ENCODE peak calls at places on chromosome 22, in six cellular contexts. S, J, V, K, A and U are unnamed samples.

GRCh38 chr22:45867118-45867905 is 109.7 kb downstream of the WNT7B start:
- DNase-seq in J (no peak), A (peak), K (no peak), V (no peak), S (no peak), U (no peak)

GRCh38 chr22:45504703-45505341 is 2.1 kb downstream of the FBLN1 start:
- DNase-seq in V (peak), J (no peak), S (no peak), K (no peak), A (peak), U (no peak)

GRCh38 chr22:41094036-41094435 is 1.6 kb downstream of the EP300 start:
- DNase-seq in K (no peak), J (peak), A (no peak), V (peak), S (peak), U (no peak)

GRCh38 chr22:35930933-35931332 is 97.7 kb downstream of the RBFOX2 start:
- DNase-seq in A (no peak), V (peak), S (peak), K (no peak), J (peak), U (no peak)

GRCh38 chr22:39669432-39669831 is 98.9 kb downstream of the CACNA1I start:
- DNase-seq in J (no peak), A (no peak), K (no peak), S (no peak), V (no peak), U (no peak)

GRCh38 chr22:38414009-38414395 is 41.0 kb downstream of the KCNJ4 start:
- DNase-seq in K (no peak), S (no peak), J (no peak), V (no peak), A (peak), U (no peak)

GRCh38 chr22:16609548-16610261 is 17.1 kb upstream of the CCT8L2 start:
- DNase-seq in A (no peak), V (no peak), J (no peak), S (no peak), K (no peak), U (no peak)

GRCh38 chr22:17842386-17842785 is 68.1 kb upstream of the BID start:
- DNase-seq in S (no peak), V (no peak), A (no peak), J (no peak), K (peak), U (no peak)

GRCh38 chr22:38218661-38219331 is 17.0 kb downstream of the MAFF start:
- DNase-seq in S (peak), V (peak), K (no peak), J (peak), A (peak), U (peak)

GRCh38 chr22:40053460-40053859 is 58.7 kb downstream of the FAM83F start:
- DNase-seq in K (no peak), V (no peak), J (no peak), A (no peak), S (no peak), U (no peak)

GRCh38 chr22:35155403-35156025 is 89.6 kb downstream of the ISX start:
- DNase-seq in J (no peak), V (no peak), A (no peak), S (no peak), K (no peak), U (no peak)

GRCh38 chr22:47372111-47372581 is 609.7 kb downstream of the TBC1D22A start:
- DNase-seq in S (no peak), V (no peak), K (no peak), A (peak), J (no peak), U (no peak)

GRCh38 chr22:50683086-50683993 is 10.7 kb downstream of the SHANK3 start:
- DNase-seq in K (no peak), S (no peak), A (peak), J (no peak), V (no peak), U (no peak)

GRCh38 chr22:44309647-44310046 is 3.1 kb downstream of the SHISAL1 start:
- DNase-seq in S (no peak), A (no peak), K (no peak), J (no peak), V (no peak), U (no peak)

GRCh38 chr22:37358917-37359316 is 68.4 kb downstream of the ELFN2 start:
- DNase-seq in K (no peak), J (no peak), A (no peak), S (no peak), V (no peak), U (no peak)

GRCh38 chr22:36814796-36815195 is 2.0 kb downstream of the PVALB start:
- DNase-seq in A (no peak), V (no peak), J (no peak), K (no peak), S (no peak), U (no peak)

GRCh38 chr22:20807315-20807752 is 33.4 kb downstream of the SERPIND1 start:
- DNase-seq in V (peak), J (no peak), S (peak), A (no peak), K (no peak), U (peak)

GRCh38 chr22:36569999-36570398 is 41.0 kb upstream of the EIF3D start:
- DNase-seq in J (no peak), K (no peak), V (no peak), A (no peak), S (no peak), U (no peak)

GRCh38 chr22:27603823-27604190 is 197.7 kb downstream of the MN1 start:
- DNase-seq in S (no peak), K (no peak), V (no peak), A (no peak), J (no peak), U (no peak)
- TF ChIP-seq CTCF in S (no peak), K (no peak), V (no peak), A (no peak), J (no peak), U (no peak)

GRCh38 chr22:30486661-30487115 is 14.9 kb upstream of the SEC14L3 start:
- DNase-seq in K (no peak), A (no peak), J (no peak), S (no peak), V (no peak), U (no peak)

GRCh38 chr22:30491381-30491780 is 14.1 kb downstream of the SEC14L4 start:
- DNase-seq in A (no peak), V (no peak), K (no peak), J (no peak), S (no peak), U (no peak)

GRCh38 chr22:30488121-30488520 is 16.3 kb upstream of the SEC14L3 start:
- DNase-seq in V (no peak), J (no peak), K (no peak), S (no peak), A (no peak), U (no peak)

GRCh38 chr22:30492144-30492543 is 13.4 kb downstream of the SEC14L4 start:
- DNase-seq in S (no peak), A (no peak), J (no peak), K (no peak), V (no peak), U (no peak)

DNA sequence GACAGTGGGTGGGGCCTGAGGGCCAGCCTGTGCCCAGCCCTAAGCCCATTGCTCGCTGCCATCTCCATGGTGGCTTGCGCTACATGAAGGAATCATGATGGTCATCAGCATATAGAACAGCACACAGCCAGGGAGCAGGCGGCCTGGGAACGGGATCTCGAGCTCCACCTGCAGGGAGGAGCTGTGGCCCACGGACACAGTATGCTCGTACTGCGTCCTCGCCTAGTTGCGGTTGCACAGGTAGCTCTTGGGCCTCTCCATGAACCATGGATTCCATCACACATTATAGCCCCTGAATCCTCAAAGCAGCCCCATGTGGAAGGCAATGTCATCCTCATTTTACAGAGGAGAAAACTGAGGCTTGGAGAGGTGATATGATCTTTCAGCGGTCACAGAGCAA is 15.1 kb downstream of the SEC14L4 start:
- DNase-seq in A (no peak), S (no peak), K (no peak), J (no peak), V (no peak), U (no peak)
- TF ChIP-seq CTCF in A (no peak), S (no peak), K (no peak), J (peak), V (peak), U (peak)

GRCh38 chr22:49394116-49394785 is 433.4 kb downstream of the BRD1 start:
- DNase-seq in S (no peak), J (no peak), V (no peak), A (no peak), K (no peak), U (no peak)
- TF ChIP-seq CTCF in S (no peak), J (no peak), V (no peak), A (no peak), K (no peak), U (no peak)

DNA sequence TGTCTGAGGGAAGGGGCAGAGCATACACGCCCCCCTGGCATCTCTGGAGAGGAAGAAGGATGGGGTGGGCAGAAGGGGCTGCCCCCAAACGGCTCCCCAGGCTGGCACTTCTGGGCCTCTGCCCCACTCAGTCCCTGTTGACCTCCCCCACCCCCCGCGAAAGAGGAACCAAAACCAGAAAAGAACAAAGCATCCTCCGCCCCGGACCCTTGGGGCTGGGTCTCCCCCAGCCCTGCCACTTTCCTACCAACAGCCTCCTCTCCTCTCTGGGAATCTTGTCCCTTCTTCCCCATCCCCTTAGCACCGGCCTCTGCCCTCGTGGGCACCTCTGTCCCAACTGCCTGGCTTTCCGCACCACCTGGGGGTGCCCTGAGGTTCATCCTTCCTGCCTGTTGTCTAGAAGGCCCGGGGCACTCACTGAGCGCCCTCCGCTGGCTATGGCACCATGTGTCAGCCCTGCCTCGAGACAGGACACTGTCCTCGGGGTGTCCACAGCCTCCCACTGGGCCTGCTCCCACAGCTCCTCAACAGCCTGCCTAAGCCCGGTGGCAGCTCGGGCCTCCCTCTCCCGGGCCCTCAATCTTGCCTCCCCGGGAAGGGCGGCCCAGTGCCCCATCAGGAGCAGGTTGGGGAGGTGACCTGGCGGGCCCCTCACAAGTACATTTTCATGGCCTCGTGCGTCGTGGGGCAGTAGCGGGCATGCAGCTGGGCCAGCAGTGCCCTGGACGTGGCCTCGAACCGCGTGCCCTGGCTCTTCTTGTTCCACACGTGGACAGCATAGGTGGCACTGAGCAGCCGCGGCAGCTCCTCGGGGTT is 28.2 kb downstream of the A4GALT start:
- DNase-seq in A (no peak), V (no peak), J (peak), S (no peak), K (no peak), U (no peak)
- TF ChIP-seq CTCF in A (no peak), V (peak), J (peak), S (peak), K (no peak), U (no peak)

GRCh38 chr22:49412236-49412635 is 415.4 kb downstream of the BRD1 start:
- DNase-seq in K (no peak), J (no peak), S (no peak), A (no peak), V (no peak), U (no peak)
- TF ChIP-seq CTCF in K (no peak), J (no peak), S (no peak), A (no peak), V (no peak), U (no peak)

GRCh38 chr22:25744694-25745093 is 2.7 kb downstream of the MYO18B start:
- DNase-seq in A (no peak), V (no peak), K (no peak), J (no peak), S (no peak), U (no peak)

GRCh38 chr22:25745341-25746011 is 3.5 kb downstream of the MYO18B start:
- DNase-seq in J (no peak), S (no peak), A (no peak), K (no peak), V (no peak), U (peak)

GRCh38 chr22:25742918-25743708 is 1.1 kb downstream of the MYO18B start:
- DNase-seq in A (no peak), V (no peak), K (no peak), J (no peak), S (no peak), U (no peak)

GRCh38 chr22:25739659-25740344 is 2.2 kb upstream of the MYO18B start:
- DNase-seq in A (no peak), V (no peak), J (no peak), K (no peak), S (no peak), U (no peak)

GRCh38 chr22:25741692-25742626 is at the start of gene MYO18B:
- DNase-seq in A (no peak), J (no peak), S (no peak), V (no peak), K (no peak), U (no peak)
- TF ChIP-seq CTCF in A (no peak), J (no peak), S (no peak), V (no peak), K (no peak), U (no peak)

GRCh38 chr22:31333648-31334047 is 12.5 kb downstream of the PATZ1 start:
- DNase-seq in A (no peak), S (no peak), K (no peak), V (no peak), J (no peak), U (no peak)
- TF ChIP-seq CTCF in A (no peak), S (no peak), K (no peak), V (no peak), J (no peak), U (no peak)

DNA sequence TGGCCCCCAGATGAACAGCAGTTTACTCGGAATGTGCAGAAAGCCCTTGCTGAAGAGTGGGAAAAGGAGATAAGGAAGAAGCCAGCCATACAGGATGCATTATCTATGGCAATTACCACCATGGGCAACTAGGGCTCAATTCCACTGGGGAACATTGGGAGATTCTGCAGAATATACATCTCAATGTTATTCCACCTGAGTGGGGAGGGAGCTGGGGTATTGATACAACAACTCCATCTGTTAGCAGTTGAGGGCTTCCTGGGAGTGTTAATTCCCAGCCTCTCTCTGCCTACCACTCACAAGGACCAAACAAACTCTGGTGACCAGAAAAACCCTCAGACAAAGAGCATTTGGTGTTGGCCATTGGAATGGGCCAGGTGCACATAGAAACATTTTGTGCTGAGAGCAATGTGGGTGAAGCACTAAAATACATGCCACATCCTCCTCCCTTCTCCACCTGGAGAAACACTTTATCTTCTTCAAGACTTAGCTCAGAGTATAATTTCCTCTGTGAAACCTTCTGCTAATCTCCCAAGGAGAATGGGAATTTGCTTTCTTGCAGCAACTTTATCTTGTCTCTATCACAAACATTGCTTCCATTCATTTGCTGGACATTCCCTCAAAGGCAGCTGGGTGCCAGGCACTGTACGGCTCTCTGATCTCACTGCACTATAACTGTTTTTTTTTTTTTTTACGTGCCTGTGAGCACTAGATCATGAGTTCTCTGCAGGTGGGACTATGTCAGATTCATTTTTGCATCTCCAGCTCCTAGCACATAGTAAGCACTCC is 292.2 kb downstream of the MN1 start:
- DNase-seq in S (no peak), J (no peak), V (no peak), A (no peak), K (no peak), U (no peak)
- TF ChIP-seq CTCF in S (no peak), J (no peak), V (no peak), A (no peak), K (no peak), U (no peak)

DNA sequence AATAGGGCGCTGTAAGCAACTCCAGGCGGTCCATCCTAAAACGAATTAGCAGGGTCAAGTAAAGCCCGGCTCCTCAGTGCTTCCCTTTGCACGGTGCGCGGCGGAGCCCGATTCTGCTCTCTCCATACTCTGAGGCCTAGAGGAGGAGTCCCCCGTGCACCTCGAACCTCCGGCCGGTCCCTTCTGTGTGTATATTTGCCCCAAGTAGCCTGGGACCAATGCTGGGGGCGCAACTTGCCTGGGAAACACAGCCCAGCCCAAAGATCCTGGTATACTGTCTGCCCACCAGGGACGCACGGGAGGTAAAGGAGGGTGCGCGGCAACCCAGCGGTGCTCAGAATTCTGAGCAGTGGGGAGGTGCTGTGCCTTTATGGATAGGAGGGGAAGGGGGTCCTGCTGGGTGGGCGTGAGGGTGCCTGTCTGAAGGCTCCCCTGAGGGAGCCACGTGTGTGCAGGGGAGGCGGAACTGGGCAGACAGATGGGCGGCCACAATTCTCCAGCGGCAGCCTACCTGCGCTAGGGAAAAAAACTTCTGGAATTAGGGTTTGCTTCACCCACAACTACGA is 4.8 kb upstream of the TBX1 start:
- DNase-seq in A (no peak), V (no peak), J (no peak), K (no peak), S (no peak), U (no peak)
- TF ChIP-seq CTCF in A (no peak), V (no peak), J (no peak), K (no peak), S (no peak), U (no peak)

GRCh38 chr22:43228330-43228729 is 41.4 kb upstream of the TTLL12 start:
- DNase-seq in J (peak), V (no peak), K (no peak), S (peak), A (no peak), U (no peak)
- TF ChIP-seq CTCF in J (peak), V (peak), K (no peak), S (peak), A (no peak), U (peak)